ENCODE peak calls at places on chromosomes 12 and 14, in six cellular contexts. V is adrenal gland; W is astrocyte; L is adipocyte; T is GM23248; E is CD8-positive, alpha-beta T cell. C is an unnamed sample. For H3K9me3, the result is how much of the 10 kb centered on the place peaks cover.

GRCh38 chr12:75877588-75878381 is 153.8 kb downstream of the PHLDA1 start:
- DNase-seq in V (no peak), W (no peak), L (peak), T (peak), E (no peak), C (peak)

GRCh38 chr12:117140397-117141096 is 41.3 kb upstream of the TESC start:
- DNase-seq in V (no peak), W (no peak), L (no peak), T (no peak), E (no peak), C (no peak)

GRCh38 chr12:117622741-117623140 is 261.3 kb upstream of the NOS1 start:
- DNase-seq in V (no peak), W (no peak), L (no peak), T (no peak), E (no peak), C (no peak)

GRCh38 chr14:55889124-55889523 is 229.1 kb upstream of the PELI2 start:
- DNase-seq in V (no peak), W (no peak), L (no peak), T (no peak), E (no peak), C (peak)

GRCh38 chr12:22981711-22982110 is 356.7 kb downstream of the ETNK1 start:
- DNase-seq in V (no peak), W (no peak), L (peak), T (peak), E (no peak), C (no peak)

GRCh38 chr14:75452900-75453816 is 25.3 kb downstream of the JDP2 start:
- DNase-seq in V (peak), W (peak), L (peak), T (peak), E (no peak), C (no peak)

GRCh38 chr12:106145539-106146447 is 7.0 kb upstream of the NUAK1 start:
- DNase-seq in V (no peak), W (no peak), L (no peak), T (no peak), E (peak), C (peak)

GRCh38 chr12:31560516-31560915 is 30.4 kb downstream of the DENND5B start:
- DNase-seq in V (no peak), W (no peak), L (no peak), T (no peak), E (no peak), C (no peak)

GRCh38 chr14:75025082-75025481 is 22.4 kb downstream of the EIF2B2 start:
- DNase-seq in V (no peak), W (peak), L (no peak), T (peak), E (no peak), C (peak)

GRCh38 chr12:19125325-19125724 is 4.2 kb upstream of the PLEKHA5 start:
- DNase-seq in V (no peak), W (peak), L (no peak), T (peak), E (no peak), C (no peak)

GRCh38 chr14:94051115-94051514 is 25.0 kb downstream of the OTUB2 start:
- DNase-seq in V (no peak), W (peak), L (peak), T (peak), E (peak), C (peak)

GRCh38 chr14:59406454-59407245 is 58.5 kb downstream of the GPR135 start:
- DNase-seq in V (no peak), W (peak), L (peak), T (peak), E (no peak), C (peak)

GRCh38 chr14:37890095-37890494 is 294.7 kb downstream of the TTC6 start:
- DNase-seq in V (no peak), W (no peak), L (peak), T (peak), E (no peak), C (no peak)

GRCh38 chr12:105201389-105201788 is 34.6 kb downstream of the APPL2 start:
- DNase-seq in V (peak), W (no peak), L (no peak), T (no peak), E (no peak), C (no peak)

GRCh38 chr12:88188180-88188579 is 46.1 kb downstream of the TMTC3 start:
- DNase-seq in V (no peak), W (peak), L (peak), T (peak), E (no peak), C (peak)

GRCh38 chr12:99983721-99984258 is 946 bp downstream of the ANKS1B start:
- DNase-seq in V (no peak), W (no peak), L (peak), T (peak), E (no peak), C (no peak)

DNA sequence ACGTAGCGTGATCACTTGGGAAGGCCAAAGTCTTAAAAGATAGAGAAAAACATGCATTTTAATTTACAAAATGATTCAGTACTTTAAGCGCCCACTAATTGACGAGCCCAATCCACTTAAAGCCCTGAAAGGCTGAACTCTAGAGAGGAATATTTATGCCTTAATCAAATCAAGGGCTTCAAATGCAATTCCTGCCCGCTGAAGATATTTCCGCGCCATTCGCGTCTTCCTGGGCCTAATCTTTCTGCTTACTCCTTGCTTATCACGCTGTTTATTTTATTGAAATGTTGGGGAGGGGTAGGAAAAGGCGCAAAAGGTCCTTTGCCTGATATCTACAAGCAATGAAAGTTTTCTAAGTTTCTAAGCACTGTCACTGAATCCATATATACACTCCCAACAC is 4.0 kb downstream of the TBX3 start:
- DNase-seq in V (no peak), W (no peak), L (peak), T (peak), E (no peak), C (no peak)
- H3K4me3 ChIP-seq in V (peak), W (peak), L (peak), T (peak), E (no peak), C (no peak)

DNA sequence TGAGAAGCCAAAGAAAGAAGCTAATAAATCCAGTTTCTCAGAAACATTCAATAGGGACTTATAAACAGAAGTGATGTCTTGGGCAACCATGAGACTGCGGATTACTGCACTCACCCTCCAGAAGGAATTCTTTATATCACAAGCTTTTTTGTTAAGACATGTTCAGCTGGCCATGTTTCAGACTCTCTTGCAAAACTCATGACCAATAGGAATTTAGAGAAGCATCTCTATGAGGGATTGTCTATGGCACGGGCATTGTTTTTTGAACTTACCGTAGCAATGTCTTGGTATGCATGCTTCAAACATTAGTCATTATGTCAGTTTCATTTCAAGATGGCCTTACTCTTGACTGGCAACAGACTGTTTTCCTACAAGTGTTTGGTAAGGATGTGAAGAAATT is 15.5 kb upstream of the ZNF268 start:
- DNase-seq in V (no peak), W (no peak), L (no peak), T (no peak), E (no peak), C (no peak)
- H3K9me3 ChIP-seq in V (under half), W (under half), L (half or more), T (under half), E (under half), C (under half)

GRCh38 chr12:121238604-121239334 is 28.8 kb downstream of the P2RX4 start:
- DNase-seq in V (no peak), W (no peak), L (no peak), T (no peak), E (no peak), C (no peak)
- H3K4me3 ChIP-seq in V (no peak), W (no peak), L (no peak), T (no peak), E (peak), C (no peak)

GRCh38 chr14:25993830-25994229 is 604.0 kb downstream of the NOVA1 start:
- DNase-seq in V (no peak), W (no peak), L (no peak), T (no peak), E (no peak), C (no peak)
- H3K9me3 ChIP-seq in V (under half), W (under half), L (under half), T (under half), E (under half), C (under half)

GRCh38 chr12:65825573-65826512 is 1.6 kb downstream of the HMGA2 start:
- DNase-seq in V (no peak), W (peak), L (peak), T (peak), E (no peak), C (peak)
- H3K4me3 ChIP-seq in V (no peak), W (peak), L (peak), T (peak), E (no peak), C (peak)

GRCh38 chr12:34406996-34407300 is 384.7 kb downstream of the ALG10 start:
- DNase-seq in V (no peak), W (no peak), L (no peak), T (no peak), E (peak), C (no peak)

GRCh38 chr12:34405286-34406227 is 383.3 kb downstream of the ALG10 start:
- DNase-seq in V (no peak), W (no peak), L (no peak), T (no peak), E (peak), C (no peak)

GRCh38 chr12:34407813-34408212 is 385.5 kb downstream of the ALG10 start:
- DNase-seq in V (no peak), W (no peak), L (no peak), T (no peak), E (no peak), C (no peak)

GRCh38 chr12:34404377-34405285 is 382.3 kb downstream of the ALG10 start:
- DNase-seq in V (peak), W (no peak), L (no peak), T (no peak), E (peak), C (no peak)

GRCh38 chr12:34406228-34406995 is 384.1 kb downstream of the ALG10 start:
- DNase-seq in V (no peak), W (no peak), L (no peak), T (no peak), E (peak), C (no peak)
- H3K9me3 ChIP-seq in V (under half), W (under half), L (under half), T (under half), E (under half), C (under half)

GRCh38 chr12:92136021-92136735 is 9.5 kb downstream of the BTG1 start:
- DNase-seq in V (no peak), W (no peak), L (no peak), T (no peak), E (no peak), C (peak)
- H3K4me3 ChIP-seq in V (no peak), W (no peak), L (peak), T (no peak), E (peak), C (peak)

DNA sequence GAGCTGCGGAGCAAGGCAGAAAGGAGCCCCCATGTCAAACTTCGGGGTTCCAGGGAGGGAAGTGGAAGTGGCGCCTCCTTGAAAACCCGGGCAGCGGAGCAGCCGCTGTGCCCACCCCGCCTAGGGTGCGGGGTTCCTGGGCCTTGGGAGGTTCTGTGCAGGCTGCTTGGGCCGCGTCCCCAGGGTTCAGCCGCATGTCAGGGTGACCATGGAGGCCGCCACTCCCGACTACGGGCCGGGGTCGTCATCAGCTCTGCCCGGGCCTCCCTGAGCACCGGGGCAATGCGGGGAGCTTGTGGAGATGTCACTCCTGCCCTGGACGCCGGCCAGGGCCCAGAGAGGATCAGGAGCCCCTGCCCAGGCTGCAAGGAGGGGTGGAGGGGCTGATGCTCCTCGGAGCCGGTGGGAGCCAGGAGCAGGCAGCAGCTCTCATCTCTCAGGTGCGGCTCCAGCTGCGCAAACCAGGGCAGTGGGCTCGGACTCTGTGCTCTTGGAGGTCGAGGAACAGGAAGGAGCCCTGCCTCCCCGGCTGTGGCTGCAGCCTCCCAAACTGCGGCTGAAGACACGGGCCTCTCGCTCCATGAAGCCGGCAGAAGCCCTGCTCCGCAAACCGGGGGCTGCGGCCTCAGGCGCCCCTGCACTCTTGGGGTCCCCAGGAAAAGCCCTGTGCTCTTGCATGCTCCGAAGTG is 1286.5 kb downstream of the TMEM121 start:
- DNase-seq in V (no peak), W (no peak), L (no peak), T (no peak), E (no peak), C (no peak)
- H3K9me3 ChIP-seq in V (under half), W (under half), L (under half), T (under half), E (under half), C (under half)